ENCODE peak calls at places on chromosomes 16 and 17, in four cellular contexts. One of them, this sample, is unnamed.

GRCh38 chr16:2764718-2765117 is 12.3 kb downstream of the SRRM2 start:
- DNase-seq in A549: no peak
- DNase-seq in IMR-90: no peak
- DNase-seq in naive thymus-derived CD4-positive, alpha-beta T cell: no peak
- DNase-seq in this sample: no peak

GRCh38 chr17:48429638-48430586 is at the start of gene SKAP1:
- DNase-seq in A549: no peak
- DNase-seq in IMR-90: no peak
- DNase-seq in naive thymus-derived CD4-positive, alpha-beta T cell: peak
- DNase-seq in this sample: peak

GRCh38 chr17:8788998-8789397 is 10.2 kb downstream of the MFSD6L start:
- DNase-seq in A549: no peak
- DNase-seq in IMR-90: no peak
- DNase-seq in naive thymus-derived CD4-positive, alpha-beta T cell: no peak
- DNase-seq in this sample: no peak

GRCh38 chr16:75803753-75804152 is 77.5 kb upstream of the CPHXL start:
- DNase-seq in A549: no peak
- DNase-seq in IMR-90: no peak
- DNase-seq in naive thymus-derived CD4-positive, alpha-beta T cell: no peak
- DNase-seq in this sample: no peak

GRCh38 chr16:8346291-8346690 is 244.0 kb downstream of the TMEM114 start:
- DNase-seq in A549: no peak
- DNase-seq in IMR-90: no peak
- DNase-seq in naive thymus-derived CD4-positive, alpha-beta T cell: no peak
- DNase-seq in this sample: no peak

GRCh38 chr17:34993031-34993430 is 12.7 kb downstream of the LIG3 start:
- DNase-seq in A549: no peak
- DNase-seq in IMR-90: no peak
- DNase-seq in naive thymus-derived CD4-positive, alpha-beta T cell: no peak
- DNase-seq in this sample: no peak

GRCh38 chr17:79619636-79620206 is 8.9 kb upstream of the RBFOX3 start:
- DNase-seq in A549: no peak
- DNase-seq in IMR-90: no peak
- DNase-seq in naive thymus-derived CD4-positive, alpha-beta T cell: no peak
- DNase-seq in this sample: no peak

GRCh38 chr17:78408476-78409020 is 30.1 kb downstream of the PGS1 start:
- DNase-seq in A549: no peak
- DNase-seq in IMR-90: no peak
- DNase-seq in naive thymus-derived CD4-positive, alpha-beta T cell: no peak
- DNase-seq in this sample: no peak

GRCh38 chr16:11796227-11797165 is 562 bp downstream of the ZC3H7A start:
- DNase-seq in A549: peak
- DNase-seq in IMR-90: peak
- DNase-seq in naive thymus-derived CD4-positive, alpha-beta T cell: peak
- DNase-seq in this sample: peak

GRCh38 chr16:83992624-83993023 is 24.6 kb downstream of the NECAB2 start:
- DNase-seq in A549: no peak
- DNase-seq in IMR-90: peak
- DNase-seq in naive thymus-derived CD4-positive, alpha-beta T cell: no peak
- DNase-seq in this sample: no peak

GRCh38 chr17:40179923-40180659 is 2.8 kb downstream of the RAPGEFL1 start:
- DNase-seq in A549: peak
- DNase-seq in IMR-90: peak
- DNase-seq in naive thymus-derived CD4-positive, alpha-beta T cell: no peak
- DNase-seq in this sample: no peak

GRCh38 chr17:75849724-75850123 is 5.4 kb downstream of the WBP2 start:
- DNase-seq in A549: no peak
- DNase-seq in IMR-90: no peak
- DNase-seq in naive thymus-derived CD4-positive, alpha-beta T cell: no peak
- DNase-seq in this sample: no peak

GRCh38 chr17:81519284-81520020 is 6.9 kb upstream of the ACTG1 start:
- DNase-seq in A549: peak
- DNase-seq in IMR-90: no peak
- DNase-seq in naive thymus-derived CD4-positive, alpha-beta T cell: peak
- DNase-seq in this sample: peak

GRCh38 chr17:29154516-29155234 is 25.5 kb downstream of the MYO18A start:
- DNase-seq in A549: no peak
- DNase-seq in IMR-90: no peak
- DNase-seq in naive thymus-derived CD4-positive, alpha-beta T cell: no peak
- DNase-seq in this sample: no peak

GRCh38 chr17:17098426-17099035 is 56.3 kb downstream of the MPRIP start:
- DNase-seq in A549: no peak
- DNase-seq in IMR-90: peak
- DNase-seq in naive thymus-derived CD4-positive, alpha-beta T cell: no peak
- DNase-seq in this sample: no peak
- H3K27ac ChIP-seq in A549: no peak
- H3K27ac ChIP-seq in IMR-90: peak
- H3K27ac ChIP-seq in naive thymus-derived CD4-positive, alpha-beta T cell: no peak
- H3K27ac ChIP-seq in this sample: no peak

GRCh38 chr16:23134274-23134673 is 15.0 kb downstream of the USP31 start:
- DNase-seq in A549: no peak
- DNase-seq in IMR-90: no peak
- DNase-seq in naive thymus-derived CD4-positive, alpha-beta T cell: no peak
- DNase-seq in this sample: no peak
- H3K27ac ChIP-seq in A549: no peak
- H3K27ac ChIP-seq in IMR-90: no peak
- H3K27ac ChIP-seq in naive thymus-derived CD4-positive, alpha-beta T cell: no peak
- H3K27ac ChIP-seq in this sample: no peak

GRCh38 chr16:55277536-55277935 is 46.5 kb upstream of the IRX6 start:
- DNase-seq in A549: no peak
- DNase-seq in IMR-90: no peak
- DNase-seq in naive thymus-derived CD4-positive, alpha-beta T cell: no peak
- DNase-seq in this sample: no peak

GRCh38 chr16:55273356-55273755 is 50.6 kb upstream of the IRX6 start:
- DNase-seq in A549: no peak
- DNase-seq in IMR-90: no peak
- DNase-seq in naive thymus-derived CD4-positive, alpha-beta T cell: no peak
- DNase-seq in this sample: no peak

GRCh38 chr16:55273959-55274358 is 50.0 kb upstream of the IRX6 start:
- DNase-seq in A549: no peak
- DNase-seq in IMR-90: no peak
- DNase-seq in naive thymus-derived CD4-positive, alpha-beta T cell: no peak
- DNase-seq in this sample: no peak

GRCh38 chr16:55274391-55274790 is 49.6 kb upstream of the IRX6 start:
- DNase-seq in A549: no peak
- DNase-seq in IMR-90: no peak
- DNase-seq in naive thymus-derived CD4-positive, alpha-beta T cell: no peak
- DNase-seq in this sample: no peak

GRCh38 chr16:55275869-55276268 is 48.1 kb upstream of the IRX6 start:
- DNase-seq in A549: no peak
- DNase-seq in IMR-90: no peak
- DNase-seq in naive thymus-derived CD4-positive, alpha-beta T cell: no peak
- DNase-seq in this sample: no peak
- H3K27ac ChIP-seq in A549: no peak
- H3K27ac ChIP-seq in IMR-90: no peak
- H3K27ac ChIP-seq in naive thymus-derived CD4-positive, alpha-beta T cell: no peak
- H3K27ac ChIP-seq in this sample: no peak

DNA sequence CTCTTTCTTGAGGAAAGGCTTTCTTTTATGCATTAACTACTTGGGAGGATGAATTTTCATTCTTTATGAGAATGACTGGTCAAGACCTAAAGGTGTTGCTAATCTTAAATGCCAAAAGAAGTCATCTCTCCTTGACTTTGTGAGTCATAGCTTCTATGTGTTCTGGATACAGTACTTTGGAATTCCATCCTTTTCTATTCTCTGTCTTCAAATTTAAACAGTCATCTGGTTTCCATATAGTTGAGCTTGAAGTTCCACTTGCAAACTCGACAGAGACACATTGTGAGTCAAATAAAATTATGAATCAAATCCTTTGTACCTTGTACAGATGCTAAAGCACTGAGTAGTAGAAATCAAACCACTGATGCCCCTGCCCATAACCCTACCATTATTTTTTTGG is 271.9 kb upstream of the PMFBP1 start:
- DNase-seq in A549: no peak
- DNase-seq in IMR-90: peak
- DNase-seq in naive thymus-derived CD4-positive, alpha-beta T cell: no peak
- DNase-seq in this sample: no peak
- H3K27ac ChIP-seq in A549: no peak
- H3K27ac ChIP-seq in IMR-90: no peak
- H3K27ac ChIP-seq in naive thymus-derived CD4-positive, alpha-beta T cell: no peak
- H3K27ac ChIP-seq in this sample: no peak

DNA sequence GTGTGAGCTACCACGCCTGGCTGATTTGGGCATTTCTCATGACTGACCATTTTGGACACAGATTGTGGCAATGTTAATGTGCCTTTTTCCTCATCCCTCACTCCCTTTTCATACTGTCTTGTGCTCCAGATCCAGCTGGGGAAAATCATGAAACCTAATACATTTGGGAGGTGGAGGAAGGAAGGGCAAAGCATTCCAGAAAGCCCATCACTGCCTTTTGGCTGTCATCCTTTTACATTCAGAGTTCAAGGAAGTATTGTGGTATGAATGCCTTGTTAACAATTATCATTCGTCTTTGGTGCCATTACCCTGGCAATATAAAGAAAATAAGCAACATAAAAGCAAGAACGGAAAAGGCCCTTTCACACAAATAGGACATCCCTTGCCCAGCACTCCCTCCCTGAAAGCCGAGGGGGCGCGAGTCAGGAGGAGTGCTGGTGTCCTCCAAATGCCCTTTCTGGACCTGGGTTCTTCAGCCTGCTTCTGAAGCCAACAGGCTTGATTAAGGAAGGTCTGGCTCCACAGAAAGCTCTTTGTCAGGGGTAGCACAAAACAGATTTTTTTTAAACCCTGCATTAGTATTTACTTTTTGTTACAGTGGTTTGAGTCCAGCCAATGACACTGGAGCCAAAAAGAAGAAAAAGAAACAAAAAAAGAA is 20.1 kb downstream of the NMT1 start:
- DNase-seq in A549: no peak
- DNase-seq in IMR-90: no peak
- DNase-seq in naive thymus-derived CD4-positive, alpha-beta T cell: no peak
- DNase-seq in this sample: no peak
- H3K27ac ChIP-seq in A549: no peak
- H3K27ac ChIP-seq in IMR-90: peak
- H3K27ac ChIP-seq in naive thymus-derived CD4-positive, alpha-beta T cell: no peak
- H3K27ac ChIP-seq in this sample: no peak

GRCh38 chr17:66540131-66540781 is 237.8 kb downstream of the PRKCA start:
- DNase-seq in A549: no peak
- DNase-seq in IMR-90: peak
- DNase-seq in naive thymus-derived CD4-positive, alpha-beta T cell: no peak
- DNase-seq in this sample: no peak
- H3K27ac ChIP-seq in A549: peak
- H3K27ac ChIP-seq in IMR-90: peak
- H3K27ac ChIP-seq in naive thymus-derived CD4-positive, alpha-beta T cell: no peak
- H3K27ac ChIP-seq in this sample: no peak

This sample was measured in CD8-positive, alpha-beta memory T cell.